ENCODE peak calls at places on chromosomes 5 and 9, in four cellular contexts. One of them, this sample, is unnamed.
A peak's percentile ranks its signal among the peaks of the same experiment; 100 is the strongest.

GRCh38 chr9:592225-592624 is 249.3 kb upstream of the DMRT1 start:
- DNase-seq in putamen: no peak
- DNase-seq in esophagus muscularis mucosa: no peak
- DNase-seq in NCI-H1092 treated with DMSO at 0.1 percent for 48 hours: no peak
- DNase-seq in this sample: no peak

GRCh38 chr5:146409081-146409671 is 38.0 kb upstream of the TCERG1 start:
- DNase-seq in esophagus muscularis mucosa: peak; percentile 31
- DNase-seq in putamen: no peak
- DNase-seq in NCI-H1092 treated with DMSO at 0.1 percent for 48 hours: no peak
- DNase-seq in this sample: no peak

GRCh38 chr9:18829858-18830257 is 203.2 kb downstream of the SAXO1 start:
- DNase-seq in putamen: no peak
- DNase-seq in esophagus muscularis mucosa: no peak
- DNase-seq in NCI-H1092 treated with DMSO at 0.1 percent for 48 hours: no peak
- DNase-seq in this sample: no peak

GRCh38 chr5:43207601-43208000 is 15.6 kb downstream of the NIM1K start:
- DNase-seq in NCI-H1092 treated with DMSO at 0.1 percent for 48 hours: no peak
- DNase-seq in putamen: no peak
- DNase-seq in esophagus muscularis mucosa: no peak
- DNase-seq in this sample: no peak

GRCh38 chr5:57438162-57438561 is 44.4 kb downstream of the ACTBL2 start:
- DNase-seq in putamen: no peak
- DNase-seq in esophagus muscularis mucosa: no peak
- DNase-seq in NCI-H1092 treated with DMSO at 0.1 percent for 48 hours: no peak
- DNase-seq in this sample: no peak

GRCh38 chr5:7683753-7684152 is 167.2 kb downstream of the CFAP90 start:
- DNase-seq in putamen: no peak
- DNase-seq in NCI-H1092 treated with DMSO at 0.1 percent for 48 hours: no peak
- DNase-seq in esophagus muscularis mucosa: peak; percentile 87
- DNase-seq in this sample: no peak

GRCh38 chr9:72205513-72205912 is 56.3 kb downstream of the GDA start:
- DNase-seq in NCI-H1092 treated with DMSO at 0.1 percent for 48 hours: no peak
- DNase-seq in esophagus muscularis mucosa: peak; percentile 70
- DNase-seq in putamen: no peak
- DNase-seq in this sample: no peak

GRCh38 chr9:133634024-133634691 is 2.0 kb upstream of the DBH start:
- DNase-seq in putamen: no peak
- DNase-seq in esophagus muscularis mucosa: no peak
- DNase-seq in NCI-H1092 treated with DMSO at 0.1 percent for 48 hours: peak; percentile 67
- DNase-seq in this sample: no peak

GRCh38 chr9:87585456-87585855 is 87.8 kb downstream of the DAPK1 start:
- DNase-seq in NCI-H1092 treated with DMSO at 0.1 percent for 48 hours: no peak
- DNase-seq in putamen: no peak
- DNase-seq in esophagus muscularis mucosa: no peak
- DNase-seq in this sample: no peak

GRCh38 chr5:143023447-143024096 is 253.4 kb downstream of the ARHGAP26 start:
- DNase-seq in esophagus muscularis mucosa: no peak
- DNase-seq in putamen: no peak
- DNase-seq in NCI-H1092 treated with DMSO at 0.1 percent for 48 hours: peak; percentile 64
- DNase-seq in this sample: no peak

GRCh38 chr5:1522601-1523479 is 920 bp downstream of the LPCAT1 start:
- DNase-seq in esophagus muscularis mucosa: no peak
- DNase-seq in putamen: no peak
- DNase-seq in NCI-H1092 treated with DMSO at 0.1 percent for 48 hours: no peak
- DNase-seq in this sample: no peak